ENCODE peak calls at places on chromosome 15, in five cellular contexts. B is adrenal gland, Y is epithelial cell of proximal tubule, E is cardiac muscle cell, R is left lung. L is an unnamed sample.

GRCh38 chr15:60859996-60860494 is 369.1 kb downstream of the RORA start:
- DNase-seq in B (no peak), Y (peak; percentile 86), E (no peak), R (no peak), L (no peak)

GRCh38 chr15:25424073-25424472 is 14.8 kb downstream of the UBE3A start:
- DNase-seq in B (no peak), Y (no peak), E (no peak), R (no peak), L (no peak)

GRCh38 chr15:31954364-31954763 is 76.0 kb upstream of the CHRNA7 start:
- DNase-seq in B (no peak), Y (no peak), E (no peak), R (no peak), L (no peak)

GRCh38 chr15:71332605-71333004 is 217.3 kb downstream of the THSD4 start:
- DNase-seq in B (no peak), Y (no peak), E (no peak), R (no peak), L (no peak)

GRCh38 chr15:50886611-50887350 is 21.7 kb upstream of the AP4E1 start:
- DNase-seq in B (no peak), Y (no peak), E (peak; percentile 37), R (no peak), L (no peak)

GRCh38 chr15:77035584-77035983 is 35.3 kb downstream of the TSPAN3 start:
- DNase-seq in B (peak; percentile 14), Y (no peak), E (no peak), R (no peak), L (no peak)

GRCh38 chr15:78034495-78035191 is 42.9 kb downstream of the TBC1D2B start:
- DNase-seq in B (no peak), Y (no peak), E (no peak), R (peak; percentile 83), L (no peak)

GRCh38 chr15:59011262-59011947 is 23.9 kb downstream of the RNF111 start:
- DNase-seq in B (no peak), Y (no peak), E (no peak), R (no peak), L (no peak)

GRCh38 chr15:66269326-66270090 is 16.0 kb upstream of the MEGF11 start:
- DNase-seq in B (peak; percentile 91), Y (peak; percentile 51), E (peak; percentile 56), R (no peak), L (no peak)

GRCh38 chr15:64905119-64905831 is 6.4 kb upstream of the ANKDD1A start:
- DNase-seq in B (peak; percentile 76), Y (no peak), E (peak; percentile 83), R (peak; percentile 94), L (peak; percentile 67)

GRCh38 chr15:90035095-90035834 is 34.1 kb downstream of the ZNF710 start:
- DNase-seq in B (peak; percentile 72), Y (no peak), E (peak; percentile 74), R (peak; percentile 90), L (no peak)

GRCh38 chr15:66387176-66388056 is 704 bp downstream of the MAP2K1 start:
- DNase-seq in B (peak; percentile 72), Y (no peak), E (peak; percentile 65), R (peak; percentile 92), L (peak; percentile 43)

GRCh38 chr15:70324001-70324974 is 226.6 kb upstream of the TLE3 start:
- DNase-seq in B (no peak), Y (no peak), E (no peak), R (no peak), L (no peak)

GRCh38 chr15:82143390-82144047 is 97.7 kb upstream of the MEX3B start:
- DNase-seq in B (no peak), Y (no peak), E (no peak), R (no peak), L (no peak)

GRCh38 chr15:82146990-82147461 is 101.2 kb upstream of the MEX3B start:
- DNase-seq in B (peak; percentile 60), Y (peak; percentile 79), E (peak; percentile 71), R (no peak), L (no peak)

GRCh38 chr15:82150645-82151044 is 104.8 kb upstream of the MEX3B start:
- DNase-seq in B (no peak), Y (no peak), E (no peak), R (no peak), L (no peak)

GRCh38 chr15:82140859-82141258 is 95.0 kb upstream of the MEX3B start:
- DNase-seq in B (no peak), Y (no peak), E (no peak), R (no peak), L (no peak)

DNA sequence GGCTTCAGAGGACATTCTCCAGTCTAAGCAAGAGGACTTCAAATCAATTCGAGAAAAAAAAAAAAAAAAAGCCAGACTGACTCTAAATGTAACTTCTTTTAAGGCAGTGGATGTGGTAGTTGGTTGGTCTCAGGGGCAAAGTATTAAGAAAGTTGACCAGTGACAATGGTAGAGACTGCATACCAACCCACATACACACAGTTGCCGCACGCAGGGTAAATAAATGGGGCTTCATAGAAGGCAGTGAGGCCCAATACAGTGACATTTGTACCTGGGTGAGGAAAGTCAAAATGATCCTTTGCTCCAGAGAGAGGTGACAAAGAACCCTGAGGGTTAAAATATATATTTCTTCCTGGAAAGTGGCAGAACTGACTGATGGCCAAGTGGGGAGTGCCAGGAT is 100.7 kb upstream of the MEX3B start:
- DNase-seq in B (no peak), Y (no peak), E (no peak), R (no peak), L (no peak)
- TF ChIP-seq CTCF in B (no peak), Y (no peak), E (no peak), R (no peak), L (no peak)

DNA sequence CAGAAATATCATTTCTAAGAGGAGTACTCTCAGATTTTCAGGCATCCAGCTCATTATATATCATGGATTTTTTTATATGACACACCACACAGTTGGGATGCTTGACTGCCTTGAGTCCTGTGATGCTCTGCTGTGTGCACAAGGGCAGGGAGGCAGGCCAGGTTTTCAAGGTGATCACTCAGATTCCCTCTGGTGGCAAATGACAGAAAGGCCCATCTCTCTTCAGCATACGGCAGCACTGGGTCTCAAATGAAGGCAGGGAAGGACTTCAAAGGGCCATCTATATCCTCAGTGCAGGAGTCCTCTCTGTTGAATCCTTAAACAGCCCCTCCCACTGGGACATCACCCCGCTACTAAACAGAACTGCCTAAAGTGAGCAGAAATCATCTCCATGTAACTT is 54.8 kb upstream of the MYO5C start:
- DNase-seq in B (no peak), Y (no peak), E (no peak), R (no peak), L (no peak)
- TF ChIP-seq CTCF in B (no peak), Y (peak; percentile 4), E (no peak), R (no peak), L (no peak)

GRCh38 chr15:73784299-73784698 is 31.1 kb upstream of the INSYN1 start:
- DNase-seq in B (no peak), Y (no peak), E (no peak), R (no peak), L (no peak)

GRCh38 chr15:73786518-73786917 is 33.4 kb upstream of the INSYN1 start:
- DNase-seq in B (no peak), Y (no peak), E (no peak), R (no peak), L (no peak)

GRCh38 chr15:73777741-73778140 is 24.6 kb upstream of the INSYN1 start:
- DNase-seq in B (no peak), Y (no peak), E (no peak), R (no peak), L (no peak)

GRCh38 chr15:73782339-73782979 is 29.3 kb upstream of the INSYN1 start:
- DNase-seq in B (no peak), Y (no peak), E (no peak), R (no peak), L (no peak)

GRCh38 chr15:73781038-73781925 is 28.1 kb upstream of the INSYN1 start:
- DNase-seq in B (peak; percentile 73), Y (no peak), E (peak; percentile 50), R (no peak), L (no peak)
- TF ChIP-seq CTCF in B (peak; percentile 20), Y (peak; percentile 59), E (peak; percentile 49), R (no peak), L (no peak)

GRCh38 chr15:45662375-45662774 is 27.5 kb downstream of the SQOR start:
- DNase-seq in B (no peak), Y (no peak), E (no peak), R (no peak), L (no peak)
- TF ChIP-seq CTCF in B (no peak), Y (no peak), E (no peak), R (no peak), L (no peak)

DNA sequence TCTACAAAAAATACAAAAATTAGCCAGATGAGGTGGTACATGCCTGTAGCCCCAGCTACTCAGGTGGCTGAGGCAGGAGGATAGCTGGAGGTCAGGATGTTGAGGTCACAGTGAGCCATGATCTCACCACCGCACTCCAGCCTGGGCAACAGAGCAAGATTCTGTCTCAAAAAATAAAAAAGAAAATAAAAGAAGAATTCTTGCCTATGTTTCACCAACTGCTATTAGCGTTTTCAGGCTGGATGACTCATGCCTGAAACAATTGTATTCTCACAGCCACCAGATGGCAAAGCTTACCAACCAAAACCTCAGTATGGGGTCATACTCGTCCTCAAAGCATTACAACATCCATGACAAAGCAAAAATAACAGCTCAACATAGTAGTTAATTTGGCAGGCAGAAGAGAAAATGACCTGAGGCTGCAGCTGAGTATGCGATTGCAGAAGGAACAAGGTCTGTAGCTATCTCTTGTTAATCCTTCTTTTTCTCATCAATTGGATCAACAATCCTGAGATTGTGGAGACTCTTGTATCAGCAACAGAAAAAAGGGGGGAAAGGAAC is 52.2 kb downstream of the TP53BP1 start:
- DNase-seq in B (peak; percentile 85), Y (peak; percentile 91), E (peak; percentile 97), R (no peak), L (no peak)
- TF ChIP-seq CTCF in B (peak; percentile 16), Y (peak; percentile 68), E (peak; percentile 56), R (peak; percentile 30), L (no peak)

GRCh38 chr15:93051236-93052089 is 37.5 kb downstream of the RGMA start:
- DNase-seq in B (no peak), Y (no peak), E (no peak), R (peak; percentile 69), L (no peak)

GRCh38 chr15:93049914-93050534 is 39.0 kb downstream of the RGMA start:
- DNase-seq in B (no peak), Y (no peak), E (no peak), R (peak; percentile 72), L (no peak)

GRCh38 chr15:93055211-93055763 is 33.7 kb downstream of the RGMA start:
- DNase-seq in B (no peak), Y (no peak), E (no peak), R (peak; percentile 50), L (no peak)

GRCh38 chr15:93050648-93051047 is 38.4 kb downstream of the RGMA start:
- DNase-seq in B (no peak), Y (no peak), E (no peak), R (peak; percentile 66), L (no peak)

GRCh38 chr15:93052090-93052892 is 36.7 kb downstream of the RGMA start:
- DNase-seq in B (no peak), Y (no peak), E (no peak), R (peak; percentile 75), L (no peak)
- TF ChIP-seq CTCF in B (no peak), Y (peak; percentile 24), E (no peak), R (no peak), L (no peak)

L was measured in omental fat pad.